ENCODE peak calls at places on chromosomes 5 and 9, in nine cellular contexts. V, R, D, E, B, Y, W, O and X are unnamed samples.

GRCh38 chr5:140312067-140312790 is 9.3 kb upstream of the PFDN1 start:
- DNase-seq in V (no peak), R (no peak), D (peak; percentile 97), E (no peak), B (peak; percentile 83), Y (no peak), W (no peak), O (no peak), X (peak; percentile 33)

GRCh38 chr5:34826347-34826746 is 12.6 kb upstream of the TTC23L start:
- DNase-seq in V (no peak), R (no peak), D (no peak), E (no peak), B (no peak), Y (no peak), W (no peak), O (no peak), X (no peak)

GRCh38 chr5:83490203-83490602 is 18.7 kb downstream of the VCAN start:
- DNase-seq in V (no peak), R (no peak), D (no peak), E (no peak), B (no peak), Y (no peak), W (no peak), O (no peak), X (no peak)

GRCh38 chr9:120393386-120394057 is 186.4 kb downstream of the CDK5RAP2 start:
- DNase-seq in V (no peak), R (no peak), D (peak; percentile 80), E (no peak), B (peak; percentile 61), Y (no peak), W (no peak), O (no peak), X (no peak)

GRCh38 chr9:124254261-124254682 is 3.5 kb upstream of the NEK6 start:
- DNase-seq in V (no peak), R (no peak), D (no peak), E (no peak), B (no peak), Y (no peak), W (no peak), O (no peak), X (no peak)

GRCh38 chr9:97575673-97576048 is 57.5 kb downstream of the TSTD2 start:
- DNase-seq in V (no peak), R (no peak), D (no peak), E (no peak), B (no peak), Y (no peak), W (no peak), O (no peak), X (peak; percentile 40)

GRCh38 chr5:148952097-148952828 is 110.6 kb downstream of the SH3TC2 start:
- DNase-seq in V (no peak), R (no peak), D (no peak), E (no peak), B (no peak), Y (no peak), W (no peak), O (no peak), X (no peak)

GRCh38 chr5:175542232-175542965 is 64.0 kb downstream of the SFXN1 start:
- DNase-seq in V (no peak), R (no peak), D (peak; percentile 7), E (no peak), B (no peak), Y (no peak), W (no peak), O (no peak), X (no peak)

GRCh38 chr5:171142617-171143016 is 166.4 kb upstream of the TLX3 start:
- DNase-seq in V (no peak), R (no peak), D (no peak), E (no peak), B (no peak), Y (no peak), W (no peak), O (no peak), X (no peak)

GRCh38 chr9:25733336-25733982 is 55.2 kb upstream of the TUSC1 start:
- DNase-seq in V (no peak), R (no peak), D (no peak), E (no peak), B (no peak), Y (no peak), W (no peak), O (no peak), X (no peak)
- H3K9me3 ChIP-seq in V (no peaks in the 10 kb centered on the region), R (no peaks in the 10 kb centered on the region), D (no peaks in the 10 kb centered on the region), E (no peaks in the 10 kb centered on the region), B (no peaks in the 10 kb centered on the region), Y (no peaks in the 10 kb centered on the region), W (no peaks in the 10 kb centered on the region), O (peaks cover 13% of the 10 kb centered on the region), X (no peaks in the 10 kb centered on the region)

GRCh38 chr9:93119703-93119952 is 14.4 kb downstream of the NINJ1 start:
- DNase-seq in V (no peak), R (no peak), D (no peak), E (no peak), B (no peak), Y (no peak), W (no peak), O (no peak), X (no peak)
- H3K27ac ChIP-seq in V (no peak overlapping the region), R (peak overlapping the region; percentile 61), D (peak overlapping the region; percentile 22), E (peak overlapping the region; percentile 68), B (peak overlapping the region; percentile 18), Y (peak overlapping the region; percentile 5), W (no peak overlapping the region), O (peak overlapping the region; percentile 71), X (peak overlapping the region; percentile 69)

DNA sequence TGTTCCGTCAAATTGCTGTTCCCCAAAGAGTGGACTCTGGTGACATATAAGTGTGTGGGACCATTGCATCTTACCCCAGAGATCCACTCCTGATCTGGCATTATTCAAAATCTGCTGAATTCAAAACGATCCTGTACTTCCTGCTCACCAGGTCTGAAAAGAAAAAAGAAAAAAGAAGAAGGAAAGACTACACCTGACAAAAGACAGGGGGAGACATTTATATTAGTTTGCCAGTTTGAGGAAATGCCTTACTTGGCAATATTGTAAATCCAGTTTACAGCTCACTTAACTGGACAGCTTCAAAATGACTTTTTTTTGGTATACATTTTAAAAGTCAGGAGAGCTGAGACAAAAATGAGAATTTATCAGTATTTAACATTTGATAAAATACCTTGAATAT is 15.0 kb upstream of the GRHPR start:
- DNase-seq in V (no peak), R (no peak), D (peak; percentile 24), E (no peak), B (no peak), Y (no peak), W (no peak), O (no peak), X (no peak)
- H3K4me1 ChIP-seq in V (peaks cover 3% of the 10 kb centered on the region), R (no peaks in the 10 kb centered on the region), D (no peaks in the 10 kb centered on the region), E (peaks cover 5% of the 10 kb centered on the region), B (no peaks in the 10 kb centered on the region), Y (peaks cover 6% of the 10 kb centered on the region), W (peaks cover 3% of the 10 kb centered on the region), O (peaks cover 8% of the 10 kb centered on the region), X (no peaks in the 10 kb centered on the region)

GRCh38 chr5:158380661-158381060 is 521.7 kb upstream of the CLINT1 start:
- DNase-seq in V (no peak), R (no peak), D (no peak), E (no peak), B (no peak), Y (no peak), W (no peak), O (no peak), X (no peak)

GRCh38 chr5:158382473-158382872 is 523.5 kb upstream of the CLINT1 start:
- DNase-seq in V (no peak), R (peak; percentile 89), D (peak; percentile 99), E (peak; percentile 71), B (peak; percentile 98), Y (peak; percentile 86), W (peak; percentile 72), O (peak; percentile 60), X (peak; percentile 88)

GRCh38 chr5:158375531-158375930 is 516.6 kb upstream of the CLINT1 start:
- DNase-seq in V (no peak), R (no peak), D (no peak), E (no peak), B (no peak), Y (no peak), W (no peak), O (no peak), X (no peak)

GRCh38 chr5:158376679-158377078 is 517.7 kb upstream of the CLINT1 start:
- DNase-seq in V (no peak), R (no peak), D (no peak), E (no peak), B (no peak), Y (no peak), W (no peak), O (no peak), X (no peak)

DNA sequence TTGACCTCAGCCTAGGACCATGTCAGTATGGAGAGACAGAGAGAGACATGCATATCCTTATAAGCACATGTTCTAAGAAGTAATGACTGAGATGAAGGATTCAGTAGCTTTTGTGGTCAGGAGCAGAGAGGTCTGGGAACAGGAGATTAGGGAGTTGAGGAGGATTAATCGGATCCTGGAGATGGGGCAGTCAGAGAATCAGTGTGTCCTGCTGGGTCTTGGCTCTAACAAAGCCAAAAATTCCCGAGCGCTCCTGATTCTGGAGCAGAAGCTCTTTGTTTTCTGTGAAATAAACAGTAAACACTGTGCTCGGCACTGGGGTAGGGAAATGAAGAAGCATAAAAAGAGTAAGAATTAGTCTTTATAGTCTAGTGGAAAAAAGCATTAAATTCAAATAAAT is 520.0 kb upstream of the CLINT1 start:
- DNase-seq in V (no peak), R (no peak), D (no peak), E (no peak), B (no peak), Y (no peak), W (no peak), O (no peak), X (no peak)
- H3K9me3 ChIP-seq in V (no peaks in the 10 kb centered on the region), R (no peaks in the 10 kb centered on the region), D (no peaks in the 10 kb centered on the region), E (no peaks in the 10 kb centered on the region), B (no peaks in the 10 kb centered on the region), Y (no peaks in the 10 kb centered on the region), W (no peaks in the 10 kb centered on the region), O (peaks cover 10% of the 10 kb centered on the region), X (no peaks in the 10 kb centered on the region)